ENCODE peak calls at places on chromosome 5, in seven cellular contexts. X, M, D, Z, F, C and R are unnamed samples.

GRCh38 chr5:68554566-68555279 is 339.2 kb downstream of the PIK3R1 start:
- DNase-seq in X (peak), M (peak), D (peak), Z (peak), F (no peak), C (peak), R (no peak)

GRCh38 chr5:60835554-60835953 is 8.5 kb downstream of the ELOVL7 start:
- DNase-seq in X (no peak), M (peak), D (no peak), Z (no peak), F (no peak), C (no peak), R (no peak)

GRCh38 chr5:93395891-93396465 is 185.0 kb downstream of the NR2F1-AS1 start:
- DNase-seq in X (no peak), M (peak), D (no peak), Z (no peak), F (no peak), C (no peak), R (no peak)

GRCh38 chr5:72206994-72207393 is 99.7 kb downstream of the MAP1B start:
- DNase-seq in X (no peak), M (no peak), D (no peak), Z (no peak), F (no peak), C (no peak), R (no peak)

GRCh38 chr5:6542421-6543345 is 90.2 kb downstream of the NSUN2 start:
- DNase-seq in X (no peak), M (no peak), D (no peak), Z (no peak), F (no peak), C (no peak), R (no peak)

GRCh38 chr5:27594141-27594540 is 555.8 kb upstream of the CDH9 start:
- DNase-seq in X (no peak), M (no peak), D (no peak), Z (no peak), F (no peak), C (no peak), R (no peak)

GRCh38 chr5:10933141-10933540 is 172.1 kb upstream of the DAP start:
- DNase-seq in X (no peak), M (no peak), D (no peak), Z (no peak), F (no peak), C (no peak), R (no peak)

GRCh38 chr5:124289122-124289521 is 457.3 kb downstream of the ZNF608 start:
- DNase-seq in X (no peak), M (peak), D (no peak), Z (no peak), F (no peak), C (peak), R (no peak)

GRCh38 chr5:45508155-45508554 is 188.0 kb downstream of the HCN1 start:
- DNase-seq in X (no peak), M (no peak), D (no peak), Z (no peak), F (no peak), C (no peak), R (no peak)

GRCh38 chr5:179153341-179153901 is 93.2 kb downstream of the ZNF354C start:
- DNase-seq in X (no peak), M (no peak), D (no peak), Z (no peak), F (no peak), C (no peak), R (no peak)

GRCh38 chr5:125499969-125500368 is 753.5 kb upstream of the ZNF608 start:
- DNase-seq in X (no peak), M (no peak), D (no peak), Z (no peak), F (no peak), C (no peak), R (no peak)

GRCh38 chr5:65359569-65359968 is 122.2 kb downstream of the ADAMTS6 start:
- DNase-seq in X (no peak), M (no peak), D (no peak), Z (no peak), F (no peak), C (no peak), R (no peak)

GRCh38 chr5:9775339-9775738 is 145.2 kb upstream of the TAS2R1 start:
- DNase-seq in X (no peak), M (no peak), D (no peak), Z (no peak), F (no peak), C (no peak), R (no peak)

GRCh38 chr5:175282611-175283225 is 161.3 kb downstream of the DRD1 start:
- DNase-seq in X (no peak), M (no peak), D (peak), Z (no peak), F (no peak), C (no peak), R (no peak)

GRCh38 chr5:10118150-10118549 is 131.5 kb downstream of the ATPSCKMT start:
- DNase-seq in X (no peak), M (no peak), D (no peak), Z (no peak), F (no peak), C (no peak), R (no peak)

GRCh38 chr5:1005904-1006655 is 2.5 kb upstream of the NKD2 start:
- DNase-seq in X (no peak), M (no peak), D (no peak), Z (no peak), F (peak), C (no peak), R (peak)

GRCh38 chr5:134249469-134250379 is 23.9 kb upstream of the PPP2CA start:
- DNase-seq in X (no peak), M (peak), D (no peak), Z (no peak), F (no peak), C (no peak), R (no peak)

GRCh38 chr5:154092356-154092755 is 53.6 kb downstream of the MFAP3 start:
- DNase-seq in X (no peak), M (peak), D (no peak), Z (no peak), F (no peak), C (no peak), R (no peak)

GRCh38 chr5:61623401-61624069 is 291.5 kb downstream of the ZSWIM6 start:
- DNase-seq in X (no peak), M (no peak), D (no peak), Z (no peak), F (peak), C (no peak), R (no peak)